ENCODE peak calls at places on chromosomes 4 and X, in six cellular contexts. M is astrocyte of the spinal cord, O is fibroblast of mammary gland, T is neural progenitor cell, A is choroid plexus epithelial cell, Y is B cell. D is an unnamed sample.

GRCh38 chr4:18691431-18692200 is 670.1 kb upstream of the LCORL start:
- DNase-seq in M (no peak), O (no peak), T (peak), A (peak), Y (no peak), D (no peak)

GRCh38 chr4:169345207-169345788 is 74.5 kb upstream of the SH3RF1 start:
- DNase-seq in M (peak), O (peak), T (no peak), A (peak), Y (no peak), D (no peak)

GRCh38 chrX:102978594-102978993 is 41.5 kb downstream of the RAB40AL start:
- DNase-seq in M (no peak), O (no peak), T (no peak), A (no peak), Y (no peak), D (no peak)

GRCh38 chrX:108731144-108731543 is 5.2 kb downstream of the IRS4 start:
- DNase-seq in M (no peak), O (no peak), T (peak), A (no peak), Y (no peak), D (no peak)

GRCh38 chr4:181911420-181911819 is 331.8 kb upstream of the TENM3 start:
- DNase-seq in M (peak), O (peak), T (no peak), A (peak), Y (no peak), D (no peak)

GRCh38 chr4:140887467-140887866 is 131.3 kb upstream of the TBC1D9 start:
- DNase-seq in M (no peak), O (no peak), T (no peak), A (no peak), Y (no peak), D (no peak)

GRCh38 chr4:186948361-186949291 is 225.0 kb upstream of the FAT1 start:
- DNase-seq in M (peak), O (peak), T (peak), A (peak), Y (no peak), D (no peak)

GRCh38 chr4:78324625-78325024 is 226.9 kb upstream of the ANXA3 start:
- DNase-seq in M (no peak), O (no peak), T (no peak), A (no peak), Y (no peak), D (no peak)

GRCh38 chr4:2337896-2338295 is 76.0 kb upstream of the MXD4 start:
- DNase-seq in M (no peak), O (no peak), T (no peak), A (no peak), Y (no peak), D (no peak)

GRCh38 chr4:153297116-153297515 is 47.4 kb upstream of the MND1 start:
- DNase-seq in M (no peak), O (no peak), T (no peak), A (no peak), Y (no peak), D (no peak)

GRCh38 chr4:6613676-6614651 is 26.5 kb upstream of the MRFAP1 start:
- DNase-seq in M (no peak), O (no peak), T (no peak), A (no peak), Y (no peak), D (no peak)

DNA sequence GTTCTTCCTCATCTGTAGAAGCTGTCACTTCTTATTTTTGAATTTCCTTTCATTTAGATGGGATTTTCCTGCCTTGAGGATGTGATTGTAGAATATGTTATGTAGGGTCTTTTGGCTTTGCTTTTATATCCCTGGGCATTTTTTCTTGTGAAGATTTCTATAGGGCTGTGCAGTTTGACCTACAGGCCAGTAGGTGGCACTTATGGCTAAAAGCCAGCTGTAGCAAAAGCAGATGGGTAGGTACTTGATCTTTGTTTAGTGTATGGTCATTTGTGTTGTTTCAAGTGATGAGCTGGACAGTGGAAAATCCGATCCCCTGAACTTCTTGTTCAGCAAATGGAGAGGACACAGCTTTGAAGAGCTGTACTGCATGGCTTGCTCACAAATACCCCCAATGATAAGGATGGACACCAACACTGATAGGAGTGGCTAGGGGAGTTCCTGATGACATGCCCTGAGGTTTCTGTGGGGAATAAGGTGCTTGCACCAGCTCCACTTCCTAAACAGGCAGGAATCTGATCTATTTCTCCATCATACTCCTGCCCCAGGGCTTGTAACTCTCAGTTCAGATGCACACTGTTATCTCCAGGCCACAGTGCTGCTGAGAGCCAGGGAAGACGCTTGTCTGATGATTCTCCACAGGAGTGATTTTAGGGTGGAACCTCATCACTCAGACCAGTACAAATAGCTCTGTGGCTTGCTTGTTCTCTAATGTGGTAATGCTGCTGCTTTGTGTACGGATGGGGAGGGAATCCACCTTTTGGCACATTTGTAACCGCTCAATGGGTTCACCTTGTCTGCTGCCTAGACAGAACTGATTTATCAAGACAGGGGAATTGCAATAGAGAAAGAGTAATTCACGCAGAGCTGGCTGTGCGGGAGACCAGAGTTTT is 417.1 kb upstream of the MAGEB16 start:
- DNase-seq in M (peak), O (peak), T (peak), A (peak), Y (no peak), D (peak)
- TF ChIP-seq CTCF in M (peak), O (peak), T (peak), A (peak), Y (no peak), D (peak)

GRCh38 chrX:151517421-151517820 is 46.1 kb upstream of the PASD1 start:
- DNase-seq in M (no peak), O (no peak), T (no peak), A (no peak), Y (no peak), D (no peak)
- TF ChIP-seq CTCF in M (no peak), O (no peak), T (no peak), A (no peak), Y (no peak), D (no peak)

GRCh38 chrX:68121371-68121770 is 311.9 kb downstream of the OPHN1 start:
- DNase-seq in M (no peak), O (no peak), T (no peak), A (no peak), Y (no peak), D (no peak)
- TF ChIP-seq CTCF in M (no peak), O (no peak), T (no peak), A (no peak), Y (no peak), D (no peak)

DNA sequence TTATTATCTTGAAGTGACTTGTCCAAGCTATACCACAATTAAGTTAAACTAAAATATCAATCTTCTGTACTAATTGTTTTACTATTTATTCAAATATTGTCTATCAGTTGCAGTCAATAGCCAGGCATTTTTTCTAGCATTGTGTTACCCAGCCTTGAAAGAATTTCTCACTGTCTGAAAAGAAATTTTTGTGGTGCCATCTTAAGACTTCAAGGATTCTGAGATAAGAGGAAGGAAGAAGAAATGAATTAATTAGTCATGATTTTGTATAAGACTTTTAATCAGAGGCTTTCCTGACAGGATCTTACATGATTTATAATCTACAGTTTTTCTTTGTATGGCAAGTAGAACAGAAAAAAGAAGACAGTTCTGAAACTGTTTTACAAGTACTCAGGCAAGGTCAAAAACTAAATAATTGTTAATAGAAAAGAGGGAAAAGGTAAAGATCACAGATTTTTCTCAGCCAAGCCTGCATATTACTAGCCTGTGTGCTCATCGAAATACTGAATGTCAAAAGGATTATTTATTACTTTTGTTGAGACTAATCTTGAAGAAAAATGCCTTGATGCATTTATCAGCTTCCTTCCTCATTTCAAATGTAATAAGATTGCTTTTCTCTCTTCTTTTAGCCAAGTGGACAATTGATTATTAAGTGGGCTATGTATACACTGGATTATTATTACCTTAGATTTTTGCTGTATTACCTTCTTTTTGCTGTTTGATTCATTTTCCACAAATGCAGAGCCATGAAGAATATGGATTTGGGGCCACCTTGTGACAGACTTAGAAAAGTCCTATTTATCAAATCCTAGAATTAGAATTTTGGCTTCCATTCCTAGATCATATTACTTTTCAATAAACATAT is 53.8 kb downstream of the CXCL1 start:
- DNase-seq in M (peak), O (peak), T (no peak), A (peak), Y (no peak), D (no peak)
- TF ChIP-seq CTCF in M (no peak), O (peak), T (peak), A (peak), Y (no peak), D (no peak)

GRCh38 chr4:74567981-74568380 is 123.0 kb downstream of the AREG start:
- DNase-seq in M (no peak), O (no peak), T (no peak), A (no peak), Y (no peak), D (no peak)
- TF ChIP-seq CTCF in M (no peak), O (no peak), T (no peak), A (no peak), Y (no peak), D (no peak)

GRCh38 chrX:118633530-118633929 is 93.9 kb upstream of the IL13RA1 start:
- DNase-seq in M (no peak), O (no peak), T (no peak), A (no peak), Y (no peak), D (peak)

GRCh38 chrX:118632862-118633261 is 94.5 kb upstream of the IL13RA1 start:
- DNase-seq in M (no peak), O (no peak), T (no peak), A (no peak), Y (peak), D (peak)

GRCh38 chrX:118634336-118634735 is 93.1 kb upstream of the IL13RA1 start:
- DNase-seq in M (no peak), O (no peak), T (no peak), A (no peak), Y (no peak), D (no peak)

GRCh38 chrX:118637997-118638396 is 89.4 kb upstream of the IL13RA1 start:
- DNase-seq in M (no peak), O (no peak), T (peak), A (peak), Y (no peak), D (no peak)
- TF ChIP-seq CTCF in M (no peak), O (peak), T (peak), A (peak), Y (no peak), D (no peak)

GRCh38 chr4:42638993-42639392 is 17.9 kb downstream of the ATP8A1 start:
- DNase-seq in M (no peak), O (no peak), T (no peak), A (no peak), Y (no peak), D (peak)
- TF ChIP-seq CTCF in M (no peak), O (no peak), T (no peak), A (no peak), Y (no peak), D (no peak)

GRCh38 chr4:146582864-146583263 is 55.8 kb upstream of the POU4F2 start:
- DNase-seq in M (no peak), O (peak), T (peak), A (peak), Y (no peak), D (no peak)
- TF ChIP-seq CTCF in M (no peak), O (no peak), T (peak), A (no peak), Y (no peak), D (no peak)